ENCODE peak calls at places on chromosomes 6 and 20, in eight cellular contexts. U is BJ, E is heart left ventricle, N is mesothelial cell of epicardium, J is cardiac fibroblast, X is GM23338, P is HFFc6, F is RWPE1. O is an unnamed sample.

GRCh38 chr6:33776186-33776585 is 12.7 kb downstream of the LEMD2 start:
- DNase-seq in U (no peak), E (no peak), N (no peak), J (no peak), X (no peak), P (no peak), F (no peak), O (no peak)

GRCh38 chr6:2103644-2104523 is 141.5 kb downstream of the GMDS start:
- DNase-seq in U (peak; percentile 3), E (no peak), N (no peak), J (peak; percentile 71), X (no peak), P (peak; percentile 53), F (peak; percentile 45), O (peak; percentile 66)

GRCh38 chr20:20603339-20603990 is 109.0 kb downstream of the RALGAPA2 start:
- DNase-seq in U (no peak), E (no peak), N (no peak), J (no peak), X (no peak), P (no peak), F (peak; percentile 93), O (peak; percentile 88)

GRCh38 chr6:39061182-39061581 is 12.6 kb downstream of the GLP1R start:
- DNase-seq in U (no peak), E (no peak), N (no peak), J (no peak), X (no peak), P (no peak), F (no peak), O (no peak)

GRCh38 chr6:135572051-135572450 is 74.5 kb upstream of the AHI1 start:
- DNase-seq in U (no peak), E (no peak), N (no peak), J (no peak), X (no peak), P (no peak), F (no peak), O (no peak)

GRCh38 chr6:145627451-145627850 is 107.9 kb downstream of the EPM2A start:
- DNase-seq in U (no peak), E (no peak), N (no peak), J (no peak), X (peak; percentile 2), P (no peak), F (no peak), O (no peak)

GRCh38 chr6:153956807-153957206 is 82.2 kb upstream of the OPRM1 start:
- DNase-seq in U (no peak), E (no peak), N (no peak), J (peak; percentile 33), X (no peak), P (peak; percentile 65), F (peak; percentile 34), O (peak; percentile 49)

GRCh38 chr6:114445846-114446245 is 103.0 kb upstream of the HS3ST5 start:
- DNase-seq in U (no peak), E (no peak), N (no peak), J (no peak), X (no peak), P (no peak), F (no peak), O (no peak)

GRCh38 chr6:32685603-32686002 is 19.1 kb upstream of the HLA-DQB1 start:
- DNase-seq in U (no peak), E (no peak), N (no peak), J (no peak), X (no peak), P (no peak), F (no peak), O (no peak)

GRCh38 chr6:163401039-163401885 is 13.3 kb upstream of the QKI start:
- DNase-seq in U (no peak), E (no peak), N (no peak), J (no peak), X (no peak), P (no peak), F (no peak), O (no peak)

GRCh38 chr6:122817362-122817761 is 28.3 kb downstream of the SMPDL3A start:
- DNase-seq in U (no peak), E (no peak), N (no peak), J (no peak), X (no peak), P (no peak), F (no peak), O (no peak)

GRCh38 chr20:25341716-25342680 is 48.6 kb downstream of the ABHD12 start:
- DNase-seq in U (peak; percentile 27), E (no peak), N (no peak), J (peak; percentile 5), X (peak; percentile 32), P (peak; percentile 63), F (peak; percentile 60), O (no peak)

GRCh38 chr6:64415936-64416335 is 780.3 kb downstream of the PHF3 start:
- DNase-seq in U (no peak), E (no peak), N (no peak), J (no peak), X (no peak), P (no peak), F (no peak), O (no peak)

GRCh38 chr6:44122821-44123220 is 4.4 kb downstream of the MRPL14 start:
- DNase-seq in U (no peak), E (no peak), N (no peak), J (peak; percentile 39), X (no peak), P (no peak), F (no peak), O (no peak)

GRCh38 chr6:37559060-37559459 is 59.4 kb upstream of the CCDC167 start:
- DNase-seq in U (no peak), E (no peak), N (no peak), J (no peak), X (no peak), P (no peak), F (no peak), O (no peak)

GRCh38 chr6:71403422-71404134 is 115.0 kb downstream of the OGFRL1 start:
- DNase-seq in U (no peak), E (no peak), N (no peak), J (peak; percentile 61), X (peak; percentile 45), P (no peak), F (no peak), O (peak; percentile 54)

GRCh38 chr20:8132632-8133587 is 844 bp downstream of the PLCB1 start:
- DNase-seq in U (no peak), E (peak; percentile 52), N (peak; percentile 18), J (peak; percentile 53), X (peak; percentile 51), P (no peak), F (no peak), O (peak; percentile 6)

GRCh38 chr6:138545621-138545980 is 46.3 kb upstream of the NHSL1 start:
- DNase-seq in U (no peak), E (peak; percentile 92), N (peak; percentile 30), J (peak; percentile 41), X (peak; percentile 75), P (no peak), F (no peak), O (no peak)

GRCh38 chr20:39822667-39823066 is 860.5 kb downstream of the DHX35 start:
- DNase-seq in U (peak; percentile 15), E (no peak), N (no peak), J (peak; percentile 43), X (no peak), P (peak; percentile 6), F (no peak), O (peak; percentile 33)

GRCh38 chr6:156175971-156176421 is 601.2 kb upstream of the ARID1B start:
- DNase-seq in U (no peak), E (peak; percentile 58), N (no peak), J (no peak), X (peak; percentile 82), P (no peak), F (no peak), O (peak; percentile 21)
- TF ChIP-seq CTCF in U (no peak), E (peak; percentile 30), N (no peak), J (no peak), X (peak; percentile 65), P (no peak), F (peak; percentile 10), O (peak; percentile 13)

GRCh38 chr6:106092279-106092678 is 6.1 kb downstream of the PRDM1 start:
- DNase-seq in U (no peak), E (no peak), N (no peak), J (no peak), X (no peak), P (no peak), F (no peak), O (no peak)

GRCh38 chr6:106087548-106088325 is 1.6 kb downstream of the PRDM1 start:
- DNase-seq in U (no peak), E (peak; percentile 57), N (no peak), J (peak; percentile 88), X (peak; percentile 53), P (peak; percentile 78), F (no peak), O (peak; percentile 69)

GRCh38 chr6:106085687-106085983 is 501 bp upstream of the PRDM1 start:
- DNase-seq in U (no peak), E (no peak), N (no peak), J (no peak), X (peak; percentile 26), P (no peak), F (no peak), O (no peak)

GRCh38 chr6:106085984-106086832 is at the start of gene PRDM1:
- DNase-seq in U (no peak), E (peak; percentile 81), N (peak; percentile 37), J (peak; percentile 86), X (peak; percentile 89), P (peak; percentile 75), F (peak; percentile 85), O (peak; percentile 93)

DNA sequence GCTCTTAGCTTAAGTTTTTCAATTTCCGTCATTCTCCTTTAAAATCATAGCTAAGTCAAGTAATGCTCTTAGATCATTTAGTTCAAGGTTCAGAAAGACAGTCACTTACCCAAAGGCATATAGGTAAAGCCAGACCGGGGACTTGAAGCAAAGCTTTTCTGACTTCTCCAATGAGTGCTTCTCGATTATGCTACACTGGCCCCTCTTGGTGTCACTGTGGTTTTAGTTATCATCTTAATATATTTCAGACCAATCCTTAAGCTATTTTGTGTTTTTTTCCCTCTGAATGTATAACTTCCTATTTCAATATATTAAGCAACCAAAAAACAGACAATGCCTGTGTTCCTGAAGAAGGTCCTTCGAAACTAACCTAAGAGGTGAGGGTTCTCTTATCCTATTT is 3.8 kb downstream of the PRDM1 start:
- DNase-seq in U (no peak), E (no peak), N (no peak), J (peak; percentile 67), X (no peak), P (peak; percentile 51), F (no peak), O (peak; percentile 24)
- TF ChIP-seq CTCF in U (peak; percentile 23), E (peak; percentile 21), N (no peak), J (no peak), X (peak; percentile 47), P (peak; percentile 54), F (no peak), O (no peak)

GRCh38 chr6:16559091-16559490 is 202.2 kb downstream of the ATXN1 start:
- DNase-seq in U (no peak), E (no peak), N (no peak), J (peak; percentile 28), X (no peak), P (no peak), F (no peak), O (no peak)
- TF ChIP-seq CTCF in U (no peak), E (no peak), N (no peak), J (no peak), X (no peak), P (no peak), F (no peak), O (no peak)

DNA sequence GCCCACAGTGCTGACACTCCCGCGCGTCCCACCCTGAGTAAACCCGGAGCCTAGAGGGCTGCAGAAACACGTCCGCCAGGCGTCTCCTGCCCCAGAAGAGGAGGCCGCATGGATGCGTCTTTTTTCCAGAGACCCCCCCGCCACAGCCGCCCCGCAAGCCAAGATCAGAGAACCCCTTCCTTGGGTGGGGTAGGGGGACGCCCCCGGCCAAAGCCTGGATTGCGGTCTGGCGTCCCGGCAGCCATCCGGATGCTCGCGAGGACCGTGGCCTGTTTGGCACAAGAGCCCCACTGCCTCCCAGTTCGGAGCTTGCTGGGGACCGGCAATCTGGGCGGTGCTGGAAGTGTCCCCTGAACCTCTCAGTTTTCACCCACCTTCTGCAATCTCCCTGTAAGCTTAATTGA is 960 bp downstream of the FAM162B start:
- DNase-seq in U (no peak), E (peak; percentile 26), N (peak; percentile 19), J (peak; percentile 54), X (peak; percentile 68), P (no peak), F (no peak), O (no peak)
- TF ChIP-seq CTCF in U (peak; percentile 40), E (no peak), N (no peak), J (no peak), X (peak; percentile 10), P (peak; percentile 23), F (no peak), O (no peak)

O was measured in MCF 10A.